ENCODE peak calls at places on chromosome 13, in four cellular contexts. W is H1, P is HepG2, K is SK-N-SH. R is an unnamed sample.

GRCh38 chr13:85896516-85897450 is 97.6 kb upstream of the SLITRK6 start:
- DNase-seq in W (no peak), P (no peak), K (peak), R (no peak)

GRCh38 chr13:61110804-61111203 is 304.8 kb downstream of the PCDH20 start:
- DNase-seq in W (no peak), P (no peak), K (peak), R (no peak)

GRCh38 chr13:50149143-50149703 is 134.0 kb downstream of the KCNRG start:
- DNase-seq in W (no peak), P (no peak), K (no peak), R (no peak)

GRCh38 chr13:44263920-44264610 is 109.6 kb upstream of the SERP2 start:
- DNase-seq in W (no peak), P (no peak), K (no peak), R (no peak)

GRCh38 chr13:59236979-59237378 is 926.7 kb downstream of the DIAPH3 start:
- DNase-seq in W (no peak), P (no peak), K (no peak), R (no peak)

GRCh38 chr13:67075239-67075638 is 154.9 kb downstream of the PCDH9 start:
- DNase-seq in W (no peak), P (no peak), K (no peak), R (no peak)

GRCh38 chr13:64314286-64314685 is 2898.6 kb upstream of the PCDH20 start:
- DNase-seq in W (no peak), P (no peak), K (no peak), R (no peak)

GRCh38 chr13:93963266-93964131 is 516.0 kb downstream of the DCT start:
- DNase-seq in W (no peak), P (peak), K (no peak), R (no peak)

GRCh38 chr13:95020298-95020987 is 280.8 kb downstream of the ABCC4 start:
- DNase-seq in W (no peak), P (no peak), K (no peak), R (no peak)

GRCh38 chr13:23844132-23844531 is 45.1 kb downstream of the MIPEP start:
- DNase-seq in W (no peak), P (no peak), K (no peak), R (no peak)

GRCh38 chr13:102227696-102228095 is 174.2 kb downstream of the FGF14 start:
- DNase-seq in W (no peak), P (no peak), K (no peak), R (no peak)

GRCh38 chr13:78137404-78138142 is 218.9 kb upstream of the EDNRB start:
- DNase-seq in W (peak), P (peak), K (peak), R (peak)

GRCh38 chr13:76730220-76730619 is 156.0 kb downstream of the KCTD12 start:
- DNase-seq in W (no peak), P (no peak), K (no peak), R (no peak)

GRCh38 chr13:23778879-23779278 is 110.3 kb downstream of the MIPEP start:
- DNase-seq in W (no peak), P (peak), K (no peak), R (no peak)

GRCh38 chr13:44801990-44802389 is 187.3 kb downstream of the NUFIP1 start:
- DNase-seq in W (no peak), P (no peak), K (no peak), R (peak)

GRCh38 chr13:34340534-34340933 is 522.6 kb downstream of the RFC3 start:
- DNase-seq in W (no peak), P (no peak), K (no peak), R (no peak)

GRCh38 chr13:74891610-74892009 is 590.4 kb downstream of the TBC1D4 start:
- DNase-seq in W (no peak), P (no peak), K (no peak), R (no peak)

GRCh38 chr13:48126944-48127814 is 32.3 kb upstream of the MED4 start:
- DNase-seq in W (no peak), P (peak), K (peak), R (peak)

GRCh38 chr13:48852911-48853310 is 122.8 kb upstream of the FNDC3A start:
- DNase-seq in W (no peak), P (no peak), K (no peak), R (no peak)

GRCh38 chr13:51246411-51247298 is 24.5 kb downstream of the FAM124A start:
- DNase-seq in W (peak), P (no peak), K (peak), R (no peak)

GRCh38 chr13:59250276-59250990 is 913.3 kb downstream of the DIAPH3 start:
- DNase-seq in W (no peak), P (no peak), K (no peak), R (no peak)

GRCh38 chr13:23629566-23630272 is 59.5 kb downstream of the TNFRSF19 start:
- DNase-seq in W (no peak), P (peak), K (no peak), R (no peak)

GRCh38 chr13:40271931-40272775 is 394.3 kb downstream of the FOXO1 start:
- DNase-seq in W (no peak), P (no peak), K (no peak), R (no peak)

GRCh38 chr13:106567421-106568224 is at the start of gene ARGLU1:
- DNase-seq in W (peak), P (peak), K (peak), R (peak)

GRCh38 chr13:106570354-106570822 is 2.5 kb upstream of the ARGLU1 start:
- DNase-seq in W (peak), P (no peak), K (peak), R (no peak)

GRCh38 chr13:106566682-106567420 is 1.1 kb downstream of the ARGLU1 start:
- DNase-seq in W (no peak), P (peak), K (peak), R (no peak)

GRCh38 chr13:106568225-106569003 is 477 bp upstream of the ARGLU1 start:
- DNase-seq in W (no peak), P (peak), K (no peak), R (peak)

DNA sequence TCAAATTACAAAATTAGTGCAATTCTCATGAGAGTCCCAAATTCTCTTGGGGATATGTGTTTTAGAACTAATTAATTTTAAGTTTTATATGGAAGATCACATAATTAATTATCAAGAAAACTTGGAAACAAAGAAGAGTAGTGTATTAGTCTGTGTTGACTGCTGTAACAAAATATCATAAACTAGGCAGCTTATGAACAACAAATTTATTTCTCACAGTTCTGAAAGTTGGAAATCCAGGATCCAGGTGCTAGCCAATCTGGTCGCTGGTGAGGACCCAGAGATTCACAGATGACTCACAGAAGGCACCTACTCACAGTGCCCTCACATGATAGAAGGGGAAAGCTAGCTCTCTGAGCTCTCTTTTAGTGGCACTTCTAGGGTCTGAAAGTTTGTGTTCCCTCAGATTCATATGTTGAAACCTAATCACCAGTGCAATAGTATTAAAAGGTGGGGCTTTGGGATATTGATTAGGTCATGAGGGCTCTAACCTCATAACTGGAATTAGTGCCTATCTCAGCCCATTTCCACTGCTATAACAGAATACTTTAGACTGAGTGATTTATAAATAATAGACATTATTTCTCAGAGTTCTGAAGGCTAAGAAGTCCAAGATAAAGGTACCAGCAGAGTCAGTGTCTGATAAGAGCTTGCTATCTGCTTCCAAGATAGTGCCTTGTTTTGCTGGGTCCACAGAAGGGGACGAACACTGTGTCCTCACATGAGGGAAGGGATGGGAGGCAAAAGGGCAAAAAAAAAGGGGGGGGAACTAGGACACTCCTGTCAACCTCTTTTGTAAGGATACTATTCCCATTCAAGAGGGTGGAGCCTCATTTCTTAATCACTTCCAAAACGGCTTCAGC is 1.5 kb upstream of the ARGLU1 start:
- DNase-seq in W (no peak), P (no peak), K (no peak), R (no peak)
- H3K4me3 ChIP-seq in W (no peak), P (no peak), K (no peak), R (no peak)

GRCh38 chr13:111480976-111481375 is 160.5 kb downstream of the TEX29 start:
- DNase-seq in W (no peak), P (no peak), K (no peak), R (no peak)
- TF ChIP-seq GABPA in W (no peak), P (no peak), K (no peak), R (no peak)

DNA sequence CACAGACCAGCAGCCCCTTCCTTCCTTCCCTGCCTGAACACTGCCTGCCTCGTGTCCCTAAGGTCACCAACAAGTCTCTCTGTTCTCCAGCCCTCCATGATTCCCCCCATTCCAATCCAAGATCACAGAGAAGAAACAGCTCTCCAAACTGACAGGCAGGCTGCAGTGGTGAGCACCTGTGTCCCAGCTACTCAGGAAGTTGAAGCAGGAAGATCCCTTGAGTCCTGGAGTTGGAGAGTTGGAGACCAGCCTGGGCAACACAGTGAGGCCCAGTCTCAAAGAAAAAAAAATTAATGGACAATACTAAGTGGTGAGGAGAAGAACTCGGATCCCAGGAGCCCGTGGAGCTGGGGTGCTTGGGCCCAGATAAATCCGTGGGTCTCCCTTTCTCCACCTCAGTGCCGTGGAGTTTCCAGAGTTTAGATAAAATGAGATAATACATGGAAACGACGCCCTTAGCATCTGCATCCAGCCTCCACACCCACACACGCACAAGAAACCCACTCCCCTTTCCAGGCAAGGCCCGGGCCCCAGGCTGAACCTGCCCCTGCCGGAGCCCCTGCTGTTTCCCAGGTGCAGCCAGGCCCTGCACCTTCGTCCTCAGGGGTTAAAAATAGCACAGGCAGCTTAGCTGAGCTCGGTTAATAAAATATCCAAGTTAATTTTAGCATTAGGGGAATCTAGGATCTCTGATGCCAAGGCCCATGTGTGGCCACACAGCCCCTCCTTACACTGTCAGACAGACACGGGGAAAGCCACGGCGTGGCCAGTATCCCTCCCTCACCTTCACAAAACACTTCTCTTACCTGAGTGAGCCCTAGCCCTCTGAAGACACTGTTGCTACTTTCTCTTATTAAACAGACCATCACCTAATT is 4.7 kb downstream of the RASA3 start:
- DNase-seq in W (no peak), P (no peak), K (no peak), R (no peak)
- H3K4me3 ChIP-seq in W (no peak), P (no peak), K (no peak), R (no peak)

DNA sequence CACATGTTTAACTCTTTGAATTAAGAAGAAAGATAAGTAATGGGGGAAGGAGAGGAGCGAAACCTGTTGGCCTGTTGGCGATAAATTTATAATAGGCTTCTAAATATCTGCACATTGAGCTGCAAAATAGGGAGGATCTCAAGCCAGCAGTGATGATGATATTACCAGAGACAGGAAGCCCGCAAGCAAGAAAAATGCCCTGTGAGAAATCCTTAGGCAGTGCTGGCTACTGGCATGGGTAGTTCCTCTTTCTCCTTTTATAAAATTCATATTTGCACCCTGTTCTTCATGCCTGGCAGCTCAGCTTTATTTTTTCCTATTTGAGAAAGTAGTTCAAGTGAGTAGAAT is 858 bp upstream of the USP12 start:
- DNase-seq in W (no peak), P (no peak), K (peak), R (peak)
- TF ChIP-seq GABPA in W (no peak), P (no peak), K (no peak), R (no peak)

GRCh38 chr13:52450012-52450792 is at the start of gene VPS36:
- DNase-seq in W (peak), P (peak), K (peak), R (peak)

GRCh38 chr13:52447815-52448552 is 2.5 kb downstream of the VPS36 start:
- DNase-seq in W (no peak), P (no peak), K (no peak), R (no peak)

GRCh38 chr13:52452470-52452869 is 2.0 kb upstream of the VPS36 start:
- DNase-seq in W (no peak), P (no peak), K (no peak), R (no peak)

GRCh38 chr13:52449323-52450011 is 967 bp downstream of the VPS36 start:
- DNase-seq in W (no peak), P (no peak), K (no peak), R (no peak)

DNA sequence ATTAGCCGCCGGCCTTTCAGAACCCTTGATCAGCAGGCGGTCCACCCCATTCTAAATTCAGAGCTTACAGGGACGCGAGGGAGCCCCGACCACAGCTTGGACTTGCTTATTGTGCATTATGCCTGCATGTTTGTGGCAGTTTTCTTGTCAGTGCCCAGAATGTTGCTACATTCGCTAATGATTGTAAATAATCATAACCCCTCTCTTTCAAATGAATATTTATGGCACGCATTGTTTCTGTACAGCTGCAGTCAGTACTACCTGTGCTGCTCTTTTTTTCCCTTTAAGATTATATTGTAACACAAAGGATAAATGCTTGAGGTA is 321 bp upstream of the VPS36 start:
- DNase-seq in W (no peak), P (no peak), K (no peak), R (no peak)
- H3K4me3 ChIP-seq in W (no peak), P (peak), K (peak), R (no peak)

GRCh38 chr13:113562085-113562749 is 22.3 kb upstream of the TFDP1 start:
- DNase-seq in W (peak), P (peak), K (peak), R (peak)

GRCh38 chr13:113562866-113563265 is 21.7 kb upstream of the TFDP1 start:
- DNase-seq in W (no peak), P (no peak), K (no peak), R (no peak)

GRCh38 chr13:113559901-113560644 is 24.5 kb upstream of the TFDP1 start:
- DNase-seq in W (peak), P (no peak), K (no peak), R (no peak)

GRCh38 chr13:113560645-113561416 is 23.7 kb upstream of the TFDP1 start:
- DNase-seq in W (peak), P (no peak), K (no peak), R (no peak)

GRCh38 chr13:113561417-113562084 is 23.0 kb upstream of the TFDP1 start:
- DNase-seq in W (peak), P (no peak), K (no peak), R (no peak)
- TF ChIP-seq GABPA in W (no peak), P (no peak), K (no peak), R (no peak)

GRCh38 chr13:27117947-27118346 is 53.7 kb downstream of the USP12 start:
- DNase-seq in W (no peak), P (no peak), K (no peak), R (no peak)
- H3K4me3 ChIP-seq in W (no peak), P (no peak), K (no peak), R (no peak)

GRCh38 chr13:82791035-82791434 is 1091.2 kb downstream of the SLITRK1 start:
- DNase-seq in W (no peak), P (no peak), K (no peak), R (no peak)
- TF ChIP-seq GABPA in W (no peak), P (no peak), K (no peak), R (no peak)

DNA sequence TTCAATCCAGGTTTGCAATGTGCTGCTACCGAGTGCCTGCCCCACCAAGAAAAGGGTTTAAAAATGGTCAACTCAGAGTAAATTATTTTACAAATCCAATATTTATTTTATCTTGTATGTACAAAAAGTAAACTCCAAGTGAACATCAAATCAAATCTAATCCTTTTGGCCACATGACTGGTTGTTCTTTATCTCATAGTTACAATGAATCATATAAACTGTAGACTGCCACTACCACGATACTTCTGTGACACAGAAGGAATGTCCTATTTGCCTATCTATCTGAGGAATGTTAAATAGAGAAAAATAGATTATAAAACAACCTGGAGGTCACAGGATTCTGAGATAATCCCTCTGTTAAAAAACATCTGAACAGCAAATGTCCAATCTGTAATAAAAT is 362.6 kb downstream of the NALCN start:
- DNase-seq in W (no peak), P (no peak), K (no peak), R (no peak)
- H3K4me3 ChIP-seq in W (no peak), P (no peak), K (no peak), R (no peak)